ENCODE peak calls at places on chromosome 15, in ten cellular contexts. R is suprapubic skin, N is sigmoid colon, T is heart left ventricle, F is esophagus muscularis mucosa, H is A549, J is transverse colon, U is IMR-90, V is adrenal gland, E is HCT116. Z is an unnamed sample.

GRCh38 chr15:94229591-94230365 is 1.6 kb upstream of the MCTP2 start:
- DNase-seq in R (no peak), N (no peak), T (no peak), F (no peak), H (no peak), J (no peak), U (no peak), V (no peak), E (no peak), Z (no peak)

GRCh38 chr15:43550527-43551363 is 33.3 kb downstream of the MAP1A start:
- DNase-seq in R (no peak), N (peak), T (no peak), F (no peak), H (no peak), J (no peak), U (peak), V (no peak), E (no peak), Z (no peak)

GRCh38 chr15:45393851-45394250 is 15.5 kb upstream of the GATM start:
- DNase-seq in R (no peak), N (no peak), T (no peak), F (no peak), H (no peak), J (no peak), U (no peak), V (no peak), E (no peak), Z (no peak)

GRCh38 chr15:69222002-69222474 is 61.6 kb downstream of the GLCE start:
- DNase-seq in R (no peak), N (no peak), T (no peak), F (no peak), H (no peak), J (no peak), U (no peak), V (no peak), E (no peak), Z (no peak)

GRCh38 chr15:57598346-57598745 is 6.6 kb downstream of the MYZAP start:
- DNase-seq in R (no peak), N (no peak), T (no peak), F (no peak), H (no peak), J (no peak), U (no peak), V (no peak), E (no peak), Z (no peak)

GRCh38 chr15:29312387-29312786 is 42.8 kb upstream of the NSMCE3 start:
- DNase-seq in R (no peak), N (no peak), T (no peak), F (peak), H (no peak), J (no peak), U (peak), V (no peak), E (no peak), Z (no peak)

GRCh38 chr15:62554164-62554563 is 389.1 kb upstream of the C2CD4B start:
- DNase-seq in R (no peak), N (no peak), T (no peak), F (no peak), H (no peak), J (no peak), U (no peak), V (no peak), E (no peak), Z (no peak)

GRCh38 chr15:27574541-27575054 is 524.5 kb downstream of the OCA2 start:
- DNase-seq in R (no peak), N (no peak), T (no peak), F (peak), H (no peak), J (no peak), U (no peak), V (no peak), E (no peak), Z (no peak)

GRCh38 chr15:84761534-84762190 is 13.3 kb downstream of the ZNF592 start:
- DNase-seq in R (no peak), N (no peak), T (no peak), F (no peak), H (no peak), J (no peak), U (peak), V (no peak), E (no peak), Z (no peak)

GRCh38 chr15:87753539-87753938 is 503.0 kb downstream of the NTRK3 start:
- DNase-seq in R (no peak), N (no peak), T (no peak), F (no peak), H (no peak), J (no peak), U (no peak), V (no peak), E (no peak), Z (no peak)

GRCh38 chr15:69648215-69648614 is 195.6 kb downstream of the RPLP1 start:
- DNase-seq in R (peak), N (peak), T (no peak), F (no peak), H (no peak), J (no peak), U (no peak), V (no peak), E (no peak), Z (no peak)

GRCh38 chr15:65095011-65095746 is 18.6 kb downstream of the KBTBD13 start:
- DNase-seq in R (no peak), N (peak), T (no peak), F (no peak), H (no peak), J (peak), U (no peak), V (peak), E (no peak), Z (no peak)

GRCh38 chr15:90190606-90191343 is 10.4 kb upstream of the SEMA4B start:
- DNase-seq in R (no peak), N (no peak), T (no peak), F (no peak), H (no peak), J (peak), U (no peak), V (no peak), E (no peak), Z (no peak)

GRCh38 chr15:80163217-80163616 is 10.4 kb downstream of the FAH start:
- DNase-seq in R (peak), N (peak), T (no peak), F (no peak), H (no peak), J (no peak), U (no peak), V (no peak), E (no peak), Z (no peak)
- TF ChIP-seq POLR2A in R (no peak), N (no peak), T (no peak), F (no peak), H (no peak), J (no peak), U (no peak), V (no peak), E (no peak), Z (no peak)

GRCh38 chr15:55627730-55628368 is 39.7 kb upstream of the PYGO1 start:
- DNase-seq in R (no peak), N (no peak), T (no peak), F (no peak), H (peak), J (no peak), U (peak), V (peak), E (peak), Z (peak)

GRCh38 chr15:55628369-55628730 is 40.2 kb upstream of the PYGO1 start:
- DNase-seq in R (no peak), N (no peak), T (no peak), F (no peak), H (no peak), J (no peak), U (peak), V (no peak), E (no peak), Z (no peak)

GRCh38 chr15:55632434-55632833 is 44.3 kb upstream of the PYGO1 start:
- DNase-seq in R (no peak), N (no peak), T (no peak), F (no peak), H (no peak), J (no peak), U (no peak), V (no peak), E (no peak), Z (no peak)

GRCh38 chr15:55633731-55634130 is 45.6 kb upstream of the PYGO1 start:
- DNase-seq in R (no peak), N (no peak), T (no peak), F (no peak), H (no peak), J (no peak), U (peak), V (no peak), E (no peak), Z (no peak)

DNA sequence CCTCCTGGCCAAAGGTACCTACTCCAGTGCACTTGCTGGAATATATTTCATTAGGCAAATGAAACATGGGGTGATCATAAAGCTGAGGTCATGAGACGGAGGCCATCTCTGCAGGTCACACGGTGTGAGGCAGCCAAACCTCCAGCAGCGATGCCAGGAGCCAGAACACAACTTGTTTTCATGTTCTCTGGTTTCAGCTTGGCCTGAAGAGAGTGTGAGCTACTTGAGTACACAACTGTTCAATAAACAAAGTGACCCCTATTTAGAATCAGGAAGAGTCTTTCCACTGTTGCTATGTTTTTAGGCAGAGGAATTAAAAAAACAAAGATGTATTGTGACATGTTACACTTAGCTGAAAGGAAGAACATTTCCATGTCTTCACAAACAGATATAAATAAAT is 42.8 kb upstream of the PYGO1 start:
- DNase-seq in R (no peak), N (no peak), T (no peak), F (no peak), H (no peak), J (no peak), U (no peak), V (no peak), E (no peak), Z (no peak)
- H3K4me3 ChIP-seq in R (no peak), N (no peak), T (no peak), F (no peak), H (no peak), J (no peak), U (no peak), V (no peak), E (no peak), Z (no peak)

DNA sequence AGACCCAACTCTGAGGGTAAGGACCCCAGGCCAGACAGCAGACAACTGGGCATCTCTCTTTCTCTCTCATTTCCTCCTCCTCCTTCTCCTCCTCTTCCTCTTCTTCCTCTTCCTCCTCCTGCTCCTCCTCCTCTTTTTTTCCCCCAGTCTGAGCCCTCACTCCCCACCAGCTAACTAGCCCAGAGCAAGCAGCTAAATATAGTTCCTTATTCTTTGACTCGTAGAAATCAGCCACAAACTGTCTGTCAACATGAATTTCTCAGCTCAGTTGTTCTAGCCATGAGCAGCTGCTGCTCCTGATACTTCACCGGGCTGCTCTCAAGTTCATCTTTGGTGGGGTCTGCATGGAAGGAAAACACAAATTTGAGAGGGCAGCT is 19.3 kb upstream of the LOXL1 start:
- DNase-seq in R (no peak), N (no peak), T (no peak), F (no peak), H (no peak), J (no peak), U (no peak), V (no peak), E (no peak), Z (no peak)
- TF ChIP-seq POLR2A in R (no peak), N (no peak), T (no peak), F (no peak), H (no peak), J (no peak), U (no peak), V (no peak), E (no peak), Z (no peak)

DNA sequence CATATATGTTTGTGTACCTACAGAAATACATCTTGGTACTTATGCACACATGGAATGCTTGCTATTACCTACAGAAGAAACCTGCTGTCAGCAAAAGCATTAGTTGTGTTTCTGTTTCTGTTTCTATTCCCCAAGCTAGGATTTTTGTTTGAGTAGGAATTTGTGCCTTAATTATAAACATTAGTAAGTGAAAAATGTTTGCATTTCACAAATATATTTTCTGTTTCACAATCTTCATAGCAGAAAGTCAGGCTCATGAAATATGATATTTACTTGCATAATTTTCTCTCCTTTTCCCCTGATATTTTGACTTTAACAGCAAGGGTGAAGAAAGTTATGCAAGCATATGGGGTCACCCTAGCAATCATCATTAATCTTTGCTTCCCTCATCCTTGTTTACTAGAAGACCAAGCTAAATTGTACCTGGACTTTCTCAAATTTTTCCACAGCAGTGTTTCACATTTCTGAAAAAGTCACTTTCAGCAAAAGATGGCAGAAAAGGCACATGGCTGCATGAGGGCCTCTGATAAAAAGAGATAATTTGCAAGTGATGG is 140.3 kb upstream of the SEMA6D start:
- DNase-seq in R (no peak), N (no peak), T (no peak), F (no peak), H (no peak), J (no peak), U (peak), V (no peak), E (no peak), Z (no peak)
- H3K4me3 ChIP-seq in R (no peak), N (no peak), T (no peak), F (no peak), H (no peak), J (no peak), U (no peak), V (no peak), E (no peak), Z (no peak)

GRCh38 chr15:63599401-63600000 is 2.3 kb downstream of the FBXL22 start:
- DNase-seq in R (peak), N (peak), T (peak), F (peak), H (peak), J (peak), U (no peak), V (peak), E (no peak), Z (peak)
- TF ChIP-seq POLR2A in R (no peak), N (no peak), T (no peak), F (no peak), H (no peak), J (peak), U (no peak), V (peak), E (peak), Z (no peak)

GRCh38 chr15:66923438-66923881 is 141.9 kb upstream of the SMAD3 start:
- DNase-seq in R (no peak), N (peak), T (no peak), F (no peak), H (peak), J (peak), U (no peak), V (no peak), E (peak), Z (no peak)
- H3K4me3 ChIP-seq in R (no peak), N (no peak), T (no peak), F (no peak), H (no peak), J (no peak), U (no peak), V (no peak), E (peak), Z (no peak)

GRCh38 chr15:82986442-82986780 is 401 bp downstream of the RAMAC start:
- DNase-seq in R (no peak), N (no peak), T (no peak), F (no peak), H (peak), J (no peak), U (peak), V (no peak), E (no peak), Z (no peak)

GRCh38 chr15:82980986-82981385 is 5.0 kb upstream of the RAMAC start:
- DNase-seq in R (no peak), N (no peak), T (no peak), F (no peak), H (no peak), J (no peak), U (no peak), V (no peak), E (no peak), Z (no peak)

GRCh38 chr15:82985688-82986441 is at the start of gene RAMAC:
- DNase-seq in R (peak), N (peak), T (peak), F (peak), H (peak), J (peak), U (peak), V (peak), E (peak), Z (peak)
- TF ChIP-seq POLR2A in R (peak), N (peak), T (no peak), F (no peak), H (peak), J (peak), U (peak), V (peak), E (no peak), Z (no peak)

DNA sequence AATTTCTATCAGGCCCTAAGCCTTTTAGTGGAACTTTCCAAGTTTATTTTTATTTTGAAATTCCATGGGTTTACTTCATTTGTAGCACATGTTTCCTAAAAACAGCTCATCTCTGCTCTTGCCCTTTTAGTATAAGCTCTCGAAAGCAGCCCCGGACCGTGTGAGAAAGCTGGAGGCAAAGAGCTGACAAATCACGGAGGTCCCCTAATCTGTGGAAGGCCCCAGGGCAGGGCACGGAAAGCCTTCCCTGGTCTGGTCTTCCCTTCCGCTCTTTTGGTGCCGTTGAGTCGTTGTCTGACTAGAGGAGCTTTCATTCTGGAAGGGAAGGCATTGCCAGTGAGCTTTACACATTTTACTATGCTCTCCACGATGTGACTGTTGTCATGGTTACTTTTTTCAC is 71.8 kb downstream of the CYP19A1 start:
- DNase-seq in R (no peak), N (no peak), T (no peak), F (no peak), H (no peak), J (no peak), U (no peak), V (no peak), E (no peak), Z (no peak)
- H3K4me3 ChIP-seq in R (peak), N (peak), T (peak), F (peak), H (no peak), J (peak), U (no peak), V (no peak), E (no peak), Z (no peak)

GRCh38 chr15:39582286-39582976 is 1.6 kb downstream of the THBS1 start:
- DNase-seq in R (no peak), N (peak), T (peak), F (peak), H (no peak), J (peak), U (peak), V (peak), E (no peak), Z (peak)

GRCh38 chr15:39582977-39583585 is 2.2 kb downstream of the THBS1 start:
- DNase-seq in R (no peak), N (no peak), T (no peak), F (no peak), H (no peak), J (no peak), U (no peak), V (no peak), E (no peak), Z (no peak)

GRCh38 chr15:39580630-39581500 is at the start of gene THBS1:
- DNase-seq in R (peak), N (peak), T (peak), F (peak), H (peak), J (peak), U (peak), V (peak), E (no peak), Z (peak)

GRCh38 chr15:39580117-39580629 is 706 bp upstream of the THBS1 start:
- DNase-seq in R (peak), N (peak), T (peak), F (peak), H (peak), J (peak), U (peak), V (peak), E (peak), Z (peak)

GRCh38 chr15:39581501-39582285 is 814 bp downstream of the THBS1 start:
- DNase-seq in R (no peak), N (peak), T (peak), F (peak), H (peak), J (peak), U (peak), V (no peak), E (no peak), Z (peak)
- TF ChIP-seq POLR2A in R (no peak), N (no peak), T (no peak), F (peak), H (no peak), J (no peak), U (peak), V (no peak), E (no peak), Z (no peak)